ENCODE peak calls at places on chromosomes 7 and 10, in six cellular contexts. Q, U, E, R, J and M are unnamed samples.

GRCh38 chr7:2399848-2400587 is 3.4 kb upstream of the CHST12 start:
- DNase-seq in Q (peak; percentile 95), U (peak; percentile 85), E (peak; percentile 70), R (no peak), J (peak; percentile 91), M (no peak)

GRCh38 chr10:34598972-34599371 is 216.1 kb downstream of the PARD3 start:
- DNase-seq in Q (peak; percentile 91), U (no peak), E (no peak), R (no peak), J (no peak), M (no peak)

GRCh38 chr7:13420711-13421110 is 568.8 kb downstream of the ETV1 start:
- DNase-seq in Q (no peak), U (no peak), E (no peak), R (no peak), J (no peak), M (no peak)

GRCh38 chr10:131819241-131820072 is 81.4 kb upstream of the PPP2R2D start:
- DNase-seq in Q (no peak), U (peak; percentile 15), E (no peak), R (no peak), J (peak; percentile 69), M (peak; percentile 73)

GRCh38 chr10:102635377-102635776 is 8.9 kb upstream of the TRIM8 start:
- DNase-seq in Q (no peak), U (no peak), E (no peak), R (no peak), J (no peak), M (no peak)

GRCh38 chr10:6069101-6069931 is 7.1 kb upstream of the IL2RA start:
- DNase-seq in Q (no peak), U (peak; percentile 10), E (no peak), R (no peak), J (peak; percentile 24), M (no peak)

GRCh38 chr7:24637021-24637420 is 63.8 kb downstream of the PALS2 start:
- DNase-seq in Q (peak; percentile 12), U (no peak), E (no peak), R (no peak), J (no peak), M (no peak)

GRCh38 chr10:119849031-119849789 is 23.4 kb downstream of the MCMBP start:
- DNase-seq in Q (peak; percentile 76), U (no peak), E (no peak), R (no peak), J (no peak), M (no peak)

GRCh38 chr10:60944159-60944909 is at the start of gene RHOBTB1:
- DNase-seq in Q (peak; percentile 83), U (peak; percentile 90), E (peak; percentile 52), R (no peak), J (peak; percentile 85), M (peak; percentile 91)

GRCh38 chr7:106009511-106010226 is 46.6 kb downstream of the CDHR3 start:
- DNase-seq in Q (peak; percentile 98), U (peak; percentile 89), E (peak; percentile 88), R (peak; percentile 67), J (peak; percentile 90), M (peak; percentile 94)

GRCh38 chr7:134298902-134299683 is 17.6 kb downstream of the SLC35B4 start:
- DNase-seq in Q (peak; percentile 78), U (no peak), E (no peak), R (no peak), J (no peak), M (no peak)